ENCODE peak calls at places on chromosome 18, in four cellular contexts. H is GM23248; D is Daoy; A is CD8-positive, alpha-beta memory T cell. O is an unnamed sample.

GRCh38 chr18:33495278-33495677 is 54.8 kb upstream of the CCDC178 start:
- DNase-seq in H (peak), D (peak), A (no peak), O (no peak)

GRCh38 chr18:11398625-11399024 is 210.8 kb upstream of the SLC35G4 start:
- DNase-seq in H (peak), D (no peak), A (no peak), O (no peak)

GRCh38 chr18:2536063-2536462 is 35.2 kb downstream of the METTL4 start:
- DNase-seq in H (no peak), D (no peak), A (no peak), O (no peak)

GRCh38 chr18:59820663-59821062 is 79.1 kb upstream of the PMAIP1 start:
- DNase-seq in H (peak), D (no peak), A (no peak), O (no peak)

GRCh38 chr18:3458378-3458777 is 8.4 kb downstream of the TGIF1 start:
- DNase-seq in H (no peak), D (no peak), A (no peak), O (no peak)

GRCh38 chr18:76445275-76445674 is 49.8 kb downstream of the ZNF516 start:
- DNase-seq in H (peak), D (peak), A (no peak), O (no peak)

GRCh38 chr18:75915941-75916640 is 488.6 kb upstream of the SMIM21 start:
- DNase-seq in H (no peak), D (peak), A (no peak), O (no peak)

GRCh38 chr18:79800353-79801180 is 2.8 kb downstream of the KCNG2 start:
- DNase-seq in H (no peak), D (no peak), A (no peak), O (no peak)

GRCh38 chr18:24095976-24096375 is 42.9 kb upstream of the CABYR start:
- DNase-seq in H (peak), D (no peak), A (no peak), O (no peak)

GRCh38 chr18:23719634-23720201 is 30.5 kb downstream of the LAMA3 start:
- DNase-seq in H (peak), D (peak), A (no peak), O (peak)

GRCh38 chr18:79657342-79657996 is 22.1 kb upstream of the CTDP1 start:
- DNase-seq in H (no peak), D (no peak), A (no peak), O (no peak)

GRCh38 chr18:78937166-78937565 is 42.5 kb upstream of the SALL3 start:
- DNase-seq in H (no peak), D (no peak), A (no peak), O (no peak)

GRCh38 chr18:30358545-30358944 is 684.0 kb downstream of the DSC3 start:
- DNase-seq in H (peak), D (peak), A (no peak), O (no peak)

GRCh38 chr18:11246466-11246865 is 97.1 kb upstream of the PIEZO2 start:
- DNase-seq in H (peak), D (peak), A (no peak), O (no peak)

GRCh38 chr18:79476918-79477685 is 81.4 kb downstream of the NFATC1 start:
- DNase-seq in H (no peak), D (no peak), A (no peak), O (no peak)

GRCh38 chr18:3305933-3306332 is 44.0 kb downstream of the MYL12B start:
- DNase-seq in H (peak), D (peak), A (no peak), O (no peak)

GRCh38 chr18:48032876-48033769 is 102.7 kb upstream of the SMAD2 start:
- DNase-seq in H (peak), D (peak), A (no peak), O (peak)

GRCh38 chr18:22169889-22170420 is 566 bp downstream of the GATA6 start:
- DNase-seq in H (peak), D (peak), A (no peak), O (no peak)

GRCh38 chr18:9834551-9834950 is 51.2 kb upstream of the TXNDC2 start:
- DNase-seq in H (no peak), D (no peak), A (no peak), O (no peak)

GRCh38 chr18:45248240-45248903 is 366.9 kb upstream of the SLC14A2 start:
- DNase-seq in H (peak), D (no peak), A (no peak), O (peak)

GRCh38 chr18:13216092-13216582 is 2.4 kb upstream of the LDLRAD4 start:
- DNase-seq in H (peak), D (peak), A (no peak), O (peak)

GRCh38 chr18:77973745-77974144 is 724.1 kb downstream of the GALR1 start:
- DNase-seq in H (no peak), D (no peak), A (no peak), O (no peak)

GRCh38 chr18:57754577-57755330 is 48.4 kb downstream of the ATP8B1 start:
- DNase-seq in H (no peak), D (no peak), A (no peak), O (no peak)

GRCh38 chr18:58484989-58485962 is 143.6 kb downstream of the ALPK2 start:
- DNase-seq in H (no peak), D (no peak), A (no peak), O (no peak)

GRCh38 chr18:59814872-59815271 is 84.9 kb upstream of the PMAIP1 start:
- DNase-seq in H (peak), D (peak), A (no peak), O (no peak)

GRCh38 chr18:42030586-42031182 is 75.7 kb downstream of the PIK3C3 start:
- DNase-seq in H (peak), D (peak), A (no peak), O (no peak)

GRCh38 chr18:36509646-36510197 is 212.2 kb downstream of the FHOD3 start:
- DNase-seq in H (no peak), D (no peak), A (no peak), O (no peak)

GRCh38 chr18:55541571-55541970 is 46.4 kb downstream of the TCF4 start:
- DNase-seq in H (peak), D (no peak), A (no peak), O (no peak)

GRCh38 chr18:57241869-57242268 is 95.0 kb downstream of the BOD1L2 start:
- DNase-seq in H (no peak), D (no peak), A (no peak), O (no peak)

GRCh38 chr18:46226461-46226860 is 122.3 kb downstream of the HAUS1 start:
- DNase-seq in H (peak), D (no peak), A (no peak), O (no peak)

GRCh38 chr18:43405097-43405496 is 127.8 kb upstream of the SYT4 start:
- DNase-seq in H (no peak), D (no peak), A (no peak), O (no peak)

GRCh38 chr18:825891-826585 is 14.0 kb upstream of the YES1 start:
- DNase-seq in H (no peak), D (no peak), A (no peak), O (no peak)

GRCh38 chr18:47263197-47263827 is 11.9 kb upstream of the SKOR2 start:
- DNase-seq in H (no peak), D (peak), A (no peak), O (no peak)

GRCh38 chr18:23259701-23260661 is 124.7 kb downstream of the CABLES1 start:
- DNase-seq in H (peak), D (peak), A (no peak), O (peak)

GRCh38 chr18:49849331-49850217 is 36.2 kb upstream of the ACAA2 start:
- DNase-seq in H (peak), D (peak), A (no peak), O (no peak)

GRCh38 chr18:35671952-35672603 is 90.5 kb downstream of the GALNT1 start:
- DNase-seq in H (peak), D (no peak), A (no peak), O (no peak)

O was measured in coronary artery.